ENCODE peak calls at places on chromosomes 11 and 22, in four cellular contexts. R, I, G and W are unnamed samples. For H3K9me3 and H3K36me3, the result is how much of the 10 kb centered on the place peaks cover.

GRCh38 chr11:14306481-14306880 is 52.5 kb downstream of the RRAS2 start:
- DNase-seq in I (no peak), R (no peak), G (no peak), W (no peak)

GRCh38 chr11:118436639-118437045 is 350 bp downstream of the KMT2A start:
- DNase-seq in R (no peak), I (no peak), G (no peak), W (peak)

GRCh38 chr22:26259510-26259909 is 90.2 kb downstream of the SEZ6L start:
- DNase-seq in R (no peak), G (no peak), I (no peak), W (no peak)

GRCh38 chr22:27585141-27585540 is 216.4 kb downstream of the MN1 start:
- DNase-seq in I (no peak), R (no peak), G (no peak), W (no peak)

GRCh38 chr11:11973361-11973800 is 35.0 kb downstream of the DKK3 start:
- DNase-seq in I (peak), R (peak), G (no peak), W (peak)

GRCh38 chr11:35892166-35892565 is 51.7 kb upstream of the LDLRAD3 start:
- DNase-seq in R (no peak), G (no peak), I (no peak), W (no peak)

GRCh38 chr11:66920978-66921784 is 37.0 kb downstream of the PC start:
- DNase-seq in R (no peak), I (no peak), G (no peak), W (no peak)

GRCh38 chr11:14144905-14145304 is 182.4 kb downstream of the SPON1 start:
- DNase-seq in G (no peak), I (no peak), R (no peak), W (no peak)

GRCh38 chr11:32082346-32082986 is 8.4 kb upstream of the RCN1 start:
- DNase-seq in G (no peak), R (no peak), I (no peak), W (no peak)

GRCh38 chr22:20606041-20606783 is 98.8 kb downstream of the MED15 start:
- DNase-seq in I (no peak), R (no peak), G (no peak), W (peak)

GRCh38 chr11:119694334-119694733 is 34.7 kb downstream of the NECTIN1 start:
- DNase-seq in G (no peak), R (no peak), I (no peak), W (peak)

GRCh38 chr11:113553235-113553634 is 78.0 kb upstream of the DRD2 start:
- DNase-seq in I (no peak), G (no peak), R (no peak), W (no peak)

GRCh38 chr11:27524155-27524554 is 17.6 kb upstream of the LIN7C start:
- DNase-seq in G (no peak), I (no peak), R (no peak), W (no peak)

GRCh38 chr22:18113680-18114394 is 3.2 kb downstream of the TUBA8 start:
- DNase-seq in I (no peak), G (no peak), R (no peak), W (no peak)

GRCh38 chr11:114193730-114194674 is 102.2 kb upstream of the NNMT start:
- DNase-seq in I (no peak), G (no peak), R (no peak), W (no peak)

GRCh38 chr11:86692317-86692716 is 19.9 kb upstream of the ME3 start:
- DNase-seq in G (no peak), I (no peak), R (no peak), W (no peak)

GRCh38 chr11:12516387-12517110 is 139.2 kb downstream of the PARVA start:
- DNase-seq in I (no peak), R (no peak), G (no peak), W (no peak)

GRCh38 chr11:57370251-57370650 is 10.7 kb downstream of the PRG3 start:
- DNase-seq in R (no peak), G (no peak), I (no peak), W (no peak)

GRCh38 chr11:23723861-23724260 is 773.0 kb upstream of the LUZP2 start:
- DNase-seq in G (no peak), R (no peak), I (no peak), W (no peak)

GRCh38 chr11:69718147-69718546 is 14.3 kb upstream of the FGF19 start:
- DNase-seq in G (no peak), R (no peak), I (no peak), W (no peak)

GRCh38 chr22:37560682-37561208 is 465 bp downstream of the CDC42EP1 start:
- DNase-seq in G (no peak), I (peak), R (no peak), W (no peak)

GRCh38 chr11:28673687-28674431 is 565.7 kb downstream of the METTL15 start:
- DNase-seq in I (no peak), R (no peak), G (no peak), W (no peak)

GRCh38 chr11:64885367-64886286 is 7.2 kb upstream of the EHD1 start:
- DNase-seq in I (no peak), G (no peak), R (no peak), W (no peak)

GRCh38 chr11:45036733-45037132 is 86.0 kb upstream of the TP53I11 start:
- DNase-seq in G (no peak), I (no peak), R (no peak), W (no peak)

GRCh38 chr11:69463181-69463891 is 18.1 kb upstream of the LINC01488 start:
- DNase-seq in G (no peak), R (no peak), I (no peak), W (peak)

GRCh38 chr22:44091021-44091721 is 67.1 kb downstream of the PARVB start:
- DNase-seq in I (no peak), G (no peak), R (no peak), W (no peak)

GRCh38 chr11:57491371-57492061 is 24.0 kb downstream of the SLC43A1 start:
- DNase-seq in I (no peak), G (no peak), R (no peak), W (no peak)

GRCh38 chr22:28703436-28703835 is 23.8 kb upstream of the TTC28 start:
- DNase-seq in I (no peak), R (no peak), G (no peak), W (no peak)

GRCh38 chr11:117143390-117143789 is 697 bp upstream of the PAFAH1B2 start:
- DNase-seq in G (no peak), I (peak), R (no peak), W (peak)

GRCh38 chr11:2209900-2210321 is 38.3 kb upstream of the TH start:
- DNase-seq in I (no peak), R (no peak), G (peak), W (peak)

GRCh38 chr11:72430743-72431570 is 3.4 kb downstream of the CLPB start:
- DNase-seq in I (peak), G (no peak), R (no peak), W (peak)

GRCh38 chr22:39493759-39494158 is 8.3 kb upstream of the MIEF1 start:
- DNase-seq in I (no peak), G (no peak), R (no peak), W (no peak)

GRCh38 chr11:28528217-28528616 is 420.0 kb downstream of the METTL15 start:
- DNase-seq in I (no peak), R (no peak), G (no peak), W (no peak)

GRCh38 chr11:115279831-115280761 is 224.1 kb downstream of the CADM1 start:
- DNase-seq in R (no peak), G (no peak), I (no peak), W (no peak)

GRCh38 chr11:79720115-79720514 is 279.3 kb upstream of the TENM4 start:
- DNase-seq in I (no peak), G (no peak), R (no peak), W (no peak)

GRCh38 chr22:42993651-42994275 is 21.2 kb downstream of the PACSIN2 start:
- DNase-seq in G (no peak), R (no peak), I (no peak), W (no peak)

GRCh38 chr22:38802671-38803121 is 8.8 kb upstream of the DNAL4 start:
- DNase-seq in G (no peak), R (peak), I (no peak), W (no peak)

GRCh38 chr11:133518702-133519264 is 13.5 kb downstream of the OPCML start:
- DNase-seq in R (no peak), G (no peak), I (no peak), W (peak)

GRCh38 chr11:133516845-133517244 is 15.5 kb downstream of the OPCML start:
- DNase-seq in I (no peak), R (no peak), G (no peak), W (no peak)

GRCh38 chr11:133520707-133521106 is 11.6 kb downstream of the OPCML start:
- DNase-seq in I (no peak), R (no peak), G (no peak), W (peak)

GRCh38 chr11:133522344-133522743 is 10.0 kb downstream of the OPCML start:
- DNase-seq in R (no peak), G (no peak), I (no peak), W (no peak)

GRCh38 chr11:133519560-133519959 is 12.7 kb downstream of the OPCML start:
- DNase-seq in I (no peak), G (no peak), R (no peak), W (no peak)
- H3K9me3 ChIP-seq in I (under half), G (under half), R (under half), W (under half)

DNA sequence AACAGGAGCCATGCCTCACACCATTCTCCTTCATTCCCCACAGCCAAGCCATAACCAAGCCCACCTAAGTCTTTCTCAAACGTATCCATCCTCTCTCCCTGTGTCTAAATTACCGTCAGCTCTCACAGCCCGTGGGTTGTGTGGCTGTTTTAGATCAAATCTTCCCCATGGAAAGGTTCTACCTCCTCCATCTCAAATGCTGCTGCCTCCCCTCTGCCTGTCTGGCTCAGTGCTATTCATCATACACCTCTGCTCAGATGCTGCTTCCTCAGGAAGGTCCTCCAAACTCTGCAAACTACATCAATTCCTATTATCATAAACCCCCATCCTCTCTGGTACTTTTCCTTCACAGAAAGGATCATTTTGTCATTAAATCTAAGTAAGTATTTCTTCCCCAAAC is 15.1 kb downstream of the NFRKB start:
- DNase-seq in R (no peak), I (no peak), G (no peak), W (no peak)
- H3K36me3 ChIP-seq in R (half or more), I (under half), G (under half), W (under half)

GRCh38 chr11:538431-539051 is 1.2 kb downstream of the LRRC56 start:
- DNase-seq in I (no peak), R (no peak), G (no peak), W (no peak)
- H3K4me3 ChIP-seq in I (no peak), R (no peak), G (no peak), W (no peak)

DNA sequence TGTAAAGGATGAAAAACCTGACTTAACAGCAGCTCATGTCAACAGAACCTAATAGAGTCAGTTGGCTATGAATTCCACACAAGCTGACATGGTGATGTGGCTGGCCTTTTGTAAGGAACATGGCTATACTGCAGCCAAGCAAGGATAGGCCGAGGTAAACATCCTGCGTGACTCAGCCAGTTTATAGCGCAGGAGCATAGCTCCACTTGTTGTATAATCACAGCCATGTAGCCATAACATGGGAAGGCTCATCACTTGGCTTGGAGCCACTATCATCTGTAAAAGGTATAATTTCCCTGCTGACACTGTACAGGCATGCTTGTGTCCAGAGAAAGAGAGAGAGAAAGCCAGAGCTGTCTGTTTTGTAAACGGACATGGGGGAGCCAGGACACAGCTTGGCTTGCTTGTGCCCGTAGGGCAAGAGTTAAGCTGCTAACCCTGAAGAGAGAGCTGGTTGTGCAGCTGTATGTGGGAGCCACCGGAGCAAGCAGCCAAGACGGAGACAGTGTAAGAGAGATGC is 104.4 kb upstream of the PLET1 start:
- DNase-seq in G (peak), I (peak), R (no peak), W (no peak)
- H3K9me3 ChIP-seq in G (under half), I (under half), R (under half), W (under half)

GRCh38 chr11:83206221-83206620 is 12.7 kb downstream of the ANKRD42 start:
- DNase-seq in R (no peak), I (no peak), G (no peak), W (no peak)
- H3K36me3 ChIP-seq in R (half or more), I (under half), G (under half), W (under half)

GRCh38 chr22:30890689-30891442 is 77.7 kb downstream of the MORC2 start:
- DNase-seq in I (no peak), R (no peak), G (no peak), W (peak)
- H3K4me3 ChIP-seq in I (no peak), R (no peak), G (no peak), W (no peak)

GRCh38 chr22:40797427-40797826 is 21.7 kb downstream of the SLC25A17 start:
- DNase-seq in G (no peak), R (no peak), I (no peak), W (no peak)
- H3K9me3 ChIP-seq in G (under half), R (under half), I (under half), W (under half)

GRCh38 chr22:40855960-40856512 is 403 bp downstream of the ST13 start:
- DNase-seq in R (no peak), I (no peak), G (no peak), W (peak)

GRCh38 chr22:40853330-40853729 is 3.1 kb downstream of the ST13 start:
- DNase-seq in I (no peak), G (no peak), R (no peak), W (no peak)

GRCh38 chr22:40855104-40855959 is 1.1 kb downstream of the ST13 start:
- DNase-seq in R (no peak), I (no peak), G (no peak), W (no peak)

GRCh38 chr22:40856513-40857308 is at the start of the genes ST13 and XPNPEP3:
- DNase-seq in G (peak), I (peak), R (peak), W (peak)

GRCh38 chr22:40853961-40854360 is 2.5 kb downstream of the ST13 start:
- DNase-seq in I (no peak), G (no peak), R (no peak), W (no peak)
- H3K36me3 ChIP-seq in I (under half), G (under half), R (under half), W (under half)